ENCODE peak calls at places on chromosomes 16 and 17, in four cellular contexts. Z, I, G and N are unnamed samples.

GRCh38 chr17:70320642-70321345 is 151.5 kb downstream of the KCNJ2 start:
- DNase-seq in Z (no peak), I (no peak), G (no peak), N (no peak)

GRCh38 chr17:12222392-12222791 is 201.7 kb downstream of the MAP2K4 start:
- DNase-seq in I (no peak), Z (no peak), G (no peak), N (no peak)

GRCh38 chr17:17983376-17983775 is 10.7 kb downstream of the DRC3 start:
- DNase-seq in G (no peak), I (no peak), Z (no peak), N (no peak)

GRCh38 chr17:39132192-39132600 is 19.2 kb downstream of the PLXDC1 start:
- DNase-seq in Z (no peak), G (peak; percentile 28), I (no peak), N (no peak)

GRCh38 chr17:9370464-9370863 is 205.2 kb downstream of the STX8 start:
- DNase-seq in I (no peak), G (no peak), Z (no peak), N (peak; percentile 50)

GRCh38 chr17:35713069-35713728 is 18.2 kb upstream of the RASL10B start:
- DNase-seq in Z (no peak), I (no peak), G (no peak), N (peak; percentile 87)

GRCh38 chr16:24700549-24701392 is 28.7 kb upstream of the TNRC6A start:
- DNase-seq in G (peak; percentile 45), I (peak; percentile 89), Z (no peak), N (peak; percentile 60)

GRCh38 chr17:9170822-9171221 is 149.5 kb downstream of the NTN1 start:
- DNase-seq in I (no peak), G (no peak), Z (no peak), N (peak; percentile 54)

GRCh38 chr17:9002610-9003354 is 18.5 kb upstream of the NTN1 start:
- DNase-seq in Z (peak; percentile 57), I (peak; percentile 75), G (no peak), N (no peak)

GRCh38 chr16:35573407-35573806 is 2114.0 kb downstream of the TP53TG3F start:
- DNase-seq in G (no peak), Z (no peak), I (no peak), N (no peak)

GRCh38 chr17:17111401-17112393 is 69.4 kb downstream of the MPRIP start:
- DNase-seq in Z (no peak), I (no peak), G (peak; percentile 12), N (no peak)

GRCh38 chr17:34874496-34874895 is 86.8 kb downstream of the CCT6B start:
- DNase-seq in Z (no peak), G (no peak), I (no peak), N (no peak)

DNA sequence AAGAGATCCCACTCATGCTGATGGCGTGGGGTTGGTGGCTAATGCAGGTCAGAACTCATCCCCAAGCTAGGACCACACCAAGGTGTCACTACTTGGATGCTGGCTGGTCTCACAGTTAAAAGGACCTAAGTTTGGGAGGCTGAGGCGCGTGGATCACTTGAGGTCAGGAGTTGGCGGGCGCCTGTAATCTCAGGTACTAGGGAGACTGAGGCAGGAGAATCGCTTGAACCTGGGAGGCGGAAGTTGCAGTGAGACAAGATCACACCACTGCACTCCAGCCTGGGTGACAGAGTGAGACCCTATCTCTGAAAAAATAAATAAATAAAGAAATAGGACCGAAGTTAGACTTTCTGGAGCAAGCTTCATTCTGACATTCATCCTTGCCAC is 6.6 kb upstream of the CDC42EP4 start:
- DNase-seq in G (no peak), Z (no peak), I (no peak), N (no peak)
- TF ChIP-seq NR3C1 in G (no peak), Z (no peak), I (no peak), N (no peak)

GRCh38 chr17:74245145-74245817 is 28.8 kb upstream of the DNAI2 start:
- DNase-seq in G (no peak), Z (peak; percentile 69), I (no peak), N (no peak)
- TF ChIP-seq NR3C1 in G (no peak), Z (no peak), I (no peak), N (no peak)

GRCh38 chr17:67221062-67221998 is 23.7 kb downstream of the HELZ start:
- DNase-seq in I (peak; percentile 57), G (peak; percentile 67), Z (no peak), N (peak; percentile 34)
- TF ChIP-seq NR3C1 in I (no peak), G (no peak), Z (no peak), N (no peak)

DNA sequence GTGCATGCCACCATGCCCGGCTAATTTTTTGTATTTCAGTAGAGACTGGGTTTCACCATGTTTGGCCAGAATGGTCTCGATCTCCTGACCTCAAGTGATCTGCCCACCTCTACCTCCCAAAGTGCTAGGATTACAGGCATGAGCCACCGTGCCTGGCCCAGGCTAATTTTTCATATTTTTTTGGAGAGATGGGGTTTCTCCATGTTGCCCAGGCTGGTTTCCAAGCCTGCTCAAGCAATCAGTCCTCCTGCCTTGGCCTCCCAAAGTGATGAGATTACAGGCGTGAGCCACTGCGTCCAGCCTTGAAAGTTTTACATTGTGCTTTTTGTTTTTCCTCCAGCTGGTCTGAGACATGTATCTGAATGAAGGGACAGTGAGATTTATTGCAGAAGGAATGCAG is 3.5 kb upstream of the ENGASE start:
- DNase-seq in I (no peak), G (no peak), Z (no peak), N (no peak)
- TF ChIP-seq NR3C1 in I (no peak), G (no peak), Z (no peak), N (no peak)

DNA sequence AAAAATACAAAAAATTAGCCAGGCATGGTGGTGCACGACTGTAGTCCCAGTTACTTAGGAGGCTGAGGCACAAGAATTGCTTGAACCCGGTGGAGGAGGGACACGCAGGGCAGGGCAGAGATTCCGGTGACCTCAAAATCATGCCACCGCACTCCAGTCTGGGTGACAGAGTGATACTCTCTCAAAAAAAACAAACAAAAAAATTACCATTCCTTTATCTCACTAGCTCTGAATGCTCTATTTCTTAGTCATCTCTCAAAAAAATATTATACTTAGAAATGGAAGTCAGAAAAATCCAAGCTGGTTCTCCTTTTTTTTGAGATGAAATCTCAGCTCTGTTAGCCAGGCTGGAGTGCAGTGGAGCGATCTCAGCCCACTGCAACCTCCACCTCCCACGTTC is 40.8 kb downstream of the SPOP start:
- DNase-seq in I (no peak), G (no peak), Z (no peak), N (no peak)
- TF ChIP-seq NR3C1 in I (no peak), G (no peak), Z (no peak), N (no peak)

GRCh38 chr16:64094992-64095579 is 1026.8 kb downstream of the CDH11 start:
- DNase-seq in G (no peak), I (no peak), Z (no peak), N (no peak)
- TF ChIP-seq NR3C1 in G (no peak), I (no peak), Z (no peak), N (no peak)

GRCh38 chr17:7841309-7841621 is 7.2 kb downstream of the KDM6B start:
- DNase-seq in Z (no peak), I (no peak), G (no peak), N (no peak)

GRCh38 chr17:7841622-7842379 is 7.8 kb downstream of the KDM6B start:
- DNase-seq in Z (peak; percentile 94), I (peak; percentile 90), G (peak; percentile 88), N (peak; percentile 80)

GRCh38 chr17:7843536-7844291 is 9.7 kb downstream of the KDM6B start:
- DNase-seq in G (peak; percentile 83), I (peak; percentile 90), Z (peak; percentile 87), N (peak; percentile 85)

GRCh38 chr17:7842950-7843535 is 9.0 kb downstream of the KDM6B start:
- DNase-seq in Z (peak; percentile 58), G (peak; percentile 65), I (peak; percentile 52), N (peak; percentile 53)

GRCh38 chr17:7842380-7842949 is 8.4 kb downstream of the KDM6B start:
- DNase-seq in I (peak; percentile 78), G (peak; percentile 79), Z (no peak), N (peak; percentile 56)
- TF ChIP-seq NR3C1 in I (no peak), G (no peak), Z (no peak), N (no peak)

GRCh38 chr16:85899444-85899843 is 482 bp downstream of the IRF8 start:
- DNase-seq in G (no peak), Z (no peak), I (no peak), N (no peak)

GRCh38 chr16:85900031-85900792 is 1.2 kb downstream of the IRF8 start:
- DNase-seq in I (no peak), G (no peak), Z (no peak), N (no peak)

GRCh38 chr16:85901110-85901509 is 2.1 kb downstream of the IRF8 start:
- DNase-seq in Z (no peak), G (no peak), I (no peak), N (no peak)

GRCh38 chr16:85897384-85897783 is 1.6 kb upstream of the IRF8 start:
- DNase-seq in I (no peak), G (no peak), Z (no peak), N (no peak)

GRCh38 chr16:85898521-85899442 is at the start of gene IRF8:
- DNase-seq in I (no peak), G (no peak), Z (peak; percentile 71), N (no peak)
- TF ChIP-seq NR3C1 in I (no peak), G (no peak), Z (no peak), N (no peak)

DNA sequence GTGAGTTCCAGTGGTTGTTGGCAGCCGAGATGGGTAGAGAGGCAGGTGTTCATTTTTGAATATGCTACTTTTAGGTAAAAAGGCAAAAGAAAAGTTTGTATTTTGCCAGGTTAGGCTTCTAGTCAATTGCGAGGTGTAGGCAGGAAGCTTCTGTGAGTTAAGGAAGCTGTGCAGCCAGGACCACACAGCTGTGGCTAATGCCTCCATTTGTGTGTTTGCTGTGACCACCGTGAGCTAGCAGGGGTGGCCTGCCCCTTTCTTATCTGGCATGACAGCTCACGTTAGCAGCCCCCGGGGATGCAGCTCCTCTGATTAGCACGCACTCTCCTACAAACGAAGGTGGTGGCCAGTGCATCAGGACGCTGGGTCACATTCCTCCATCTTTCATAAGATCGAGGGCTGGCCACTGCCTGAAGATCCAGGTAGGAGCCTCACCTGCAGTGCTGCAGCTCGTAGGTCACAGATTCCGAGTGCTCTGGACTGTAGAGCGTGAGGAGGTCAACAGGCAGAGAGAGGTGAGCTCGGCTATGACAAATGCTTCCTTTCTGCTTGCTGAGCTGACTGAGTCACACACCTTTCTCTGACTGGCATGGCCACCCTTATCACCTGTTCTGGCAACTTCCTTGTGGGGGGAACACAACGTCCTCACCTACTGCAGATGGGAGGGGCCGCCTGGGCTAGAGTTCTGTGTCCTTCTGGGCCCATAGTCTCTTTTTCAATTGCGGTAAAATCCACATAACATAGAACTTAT is 244.4 kb downstream of the HS3ST3B1 start:
- DNase-seq in G (no peak), I (no peak), Z (no peak), N (no peak)
- TF ChIP-seq NR3C1 in G (no peak), I (no peak), Z (no peak), N (no peak)